ENCODE peak calls at places on chromosomes 6 and 20, in four cellular contexts. E is body of pancreas, V is K562, U is A549. G is an unnamed sample.

GRCh38 chr6:16450821-16451220 is 212.4 kb downstream of the GMPR start:
- DNase-seq in V (no peak), U (no peak), E (no peak), G (no peak)

GRCh38 chr6:43733471-43734293 is 36.3 kb upstream of the VEGFA start:
- DNase-seq in E (no peak), U (no peak), V (no peak), G (no peak)

GRCh38 chr6:135796884-135797283 is 54.6 kb upstream of the PDE7B start:
- DNase-seq in E (no peak), U (no peak), V (no peak), G (peak)

GRCh38 chr20:19430641-19431307 is 218.3 kb downstream of the SLC24A3 start:
- DNase-seq in V (no peak), U (no peak), E (no peak), G (no peak)

GRCh38 chr6:148203970-148204369 is 138.7 kb upstream of the SASH1 start:
- DNase-seq in E (peak), V (no peak), U (no peak), G (no peak)

GRCh38 chr6:144400321-144400720 is 115.2 kb downstream of the UTRN start:
- DNase-seq in E (no peak), V (no peak), U (no peak), G (no peak)

GRCh38 chr20:64065973-64066341 is 3.0 kb downstream of the TCEA2 start:
- DNase-seq in V (peak), E (no peak), U (no peak), G (no peak)

GRCh38 chr6:165872311-165872710 is 209.3 kb upstream of the PDE10A start:
- DNase-seq in E (no peak), U (no peak), V (no peak), G (no peak)

GRCh38 chr6:39301606-39302005 is 12.6 kb downstream of the KCNK17 start:
- DNase-seq in U (no peak), V (peak), E (no peak), G (no peak)

GRCh38 chr20:49187330-49188100 is 619 bp downstream of the STAU1 start:
- DNase-seq in V (no peak), U (no peak), E (no peak), G (no peak)

GRCh38 chr6:14880717-14881116 is 365.2 kb upstream of the JARID2 start:
- DNase-seq in U (no peak), V (no peak), E (no peak), G (no peak)

GRCh38 chr6:116529466-116529969 is 16.0 kb downstream of the TRAPPC3L start:
- DNase-seq in E (no peak), V (no peak), U (no peak), G (no peak)

GRCh38 chr6:140205795-140206593 is 831.5 kb upstream of the CITED2 start:
- DNase-seq in E (no peak), V (no peak), U (no peak), G (no peak)

GRCh38 chr6:14674867-14675648 is 557.5 kb downstream of the CD83 start:
- DNase-seq in V (no peak), E (no peak), U (no peak), G (no peak)

GRCh38 chr6:7106752-7107577 is 796 bp upstream of the RREB1 start:
- DNase-seq in V (peak), E (peak), U (peak), G (no peak)
- H3K4me3 ChIP-seq in V (peak), E (peak), U (peak), G (peak)

GRCh38 chr20:35698298-35699126 is 640 bp downstream of the NFS1 start:
- DNase-seq in V (peak), E (no peak), U (peak), G (no peak)

GRCh38 chr20:35702051-35702823 is 3.0 kb downstream of the ROMO1 start:
- DNase-seq in E (no peak), U (no peak), V (no peak), G (no peak)

GRCh38 chr20:35699914-35700624 is 864 bp downstream of the ROMO1 start:
- DNase-seq in E (no peak), U (no peak), V (no peak), G (no peak)

GRCh38 chr20:35699127-35699913 is at the start of the genes NFS1 and ROMO1:
- DNase-seq in U (peak), E (peak), V (peak), G (peak)

GRCh38 chr20:35700625-35701148 is 1.5 kb downstream of the ROMO1 start:
- DNase-seq in U (peak), V (no peak), E (no peak), G (no peak)
- H3K4me3 ChIP-seq in U (peak), V (peak), E (no peak), G (peak)

GRCh38 chr6:32110632-32111031 is 1.5 kb upstream of the TNXB start:
- DNase-seq in U (no peak), E (no peak), V (no peak), G (no peak)
- H3K4me3 ChIP-seq in U (no peak), E (no peak), V (no peak), G (no peak)

DNA sequence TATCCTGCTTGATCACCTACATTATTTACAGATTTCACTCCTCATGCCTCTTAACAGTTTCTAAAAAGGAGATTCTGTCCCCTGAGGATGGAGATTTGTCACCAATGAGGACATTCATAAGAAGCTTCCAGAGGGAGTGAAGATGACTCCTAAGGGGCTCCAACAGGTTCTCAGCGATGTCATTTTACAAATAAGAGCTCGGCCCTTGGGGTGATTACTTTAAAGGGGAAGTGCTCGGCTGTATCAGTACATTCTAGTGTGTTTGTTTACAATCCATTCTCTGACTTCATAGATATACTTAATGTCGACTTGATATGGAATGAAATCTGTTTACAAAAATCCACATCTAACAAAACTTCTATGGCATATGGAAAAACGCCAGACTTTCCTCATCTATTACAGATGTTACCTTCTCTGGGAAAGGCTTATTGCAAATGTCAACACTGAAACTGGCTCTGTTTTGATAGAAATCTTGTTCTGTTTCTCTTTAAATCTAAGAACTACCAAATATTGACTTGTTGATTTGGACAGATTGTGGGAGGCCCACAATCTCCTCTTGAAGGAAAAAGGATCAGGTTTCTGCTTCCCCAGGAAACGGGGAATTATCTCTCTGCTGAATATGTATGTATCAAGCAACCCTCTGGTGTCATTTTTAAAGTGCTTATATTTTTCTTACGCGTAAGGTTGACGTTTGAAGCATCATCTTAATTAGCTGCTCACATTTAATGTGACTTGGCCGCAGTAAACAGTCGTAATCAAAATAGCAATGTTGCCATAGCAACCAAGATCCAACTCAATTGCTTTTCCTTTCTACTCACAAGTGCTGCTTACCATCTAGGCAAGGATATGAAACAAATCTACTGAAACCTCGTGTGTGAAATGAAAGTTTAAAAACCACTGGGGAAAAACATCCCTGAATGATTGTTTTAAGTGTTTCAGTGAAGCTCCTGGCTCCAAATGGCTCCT is 95.8 kb downstream of the SHLD1 start:
- DNase-seq in U (no peak), E (no peak), V (no peak), G (peak)
- H3K4me3 ChIP-seq in U (no peak), E (no peak), V (no peak), G (peak)

GRCh38 chr20:44810391-44811149 is at the start of gene RIMS4:
- DNase-seq in E (no peak), U (peak), V (no peak), G (no peak)
- H3K4me3 ChIP-seq in E (no peak), U (peak), V (no peak), G (peak)

GRCh38 chr6:12313992-12314589 is 23.9 kb downstream of the EDN1 start:
- DNase-seq in U (no peak), E (peak), V (no peak), G (no peak)
- H3K4me3 ChIP-seq in U (peak), E (no peak), V (no peak), G (no peak)

DNA sequence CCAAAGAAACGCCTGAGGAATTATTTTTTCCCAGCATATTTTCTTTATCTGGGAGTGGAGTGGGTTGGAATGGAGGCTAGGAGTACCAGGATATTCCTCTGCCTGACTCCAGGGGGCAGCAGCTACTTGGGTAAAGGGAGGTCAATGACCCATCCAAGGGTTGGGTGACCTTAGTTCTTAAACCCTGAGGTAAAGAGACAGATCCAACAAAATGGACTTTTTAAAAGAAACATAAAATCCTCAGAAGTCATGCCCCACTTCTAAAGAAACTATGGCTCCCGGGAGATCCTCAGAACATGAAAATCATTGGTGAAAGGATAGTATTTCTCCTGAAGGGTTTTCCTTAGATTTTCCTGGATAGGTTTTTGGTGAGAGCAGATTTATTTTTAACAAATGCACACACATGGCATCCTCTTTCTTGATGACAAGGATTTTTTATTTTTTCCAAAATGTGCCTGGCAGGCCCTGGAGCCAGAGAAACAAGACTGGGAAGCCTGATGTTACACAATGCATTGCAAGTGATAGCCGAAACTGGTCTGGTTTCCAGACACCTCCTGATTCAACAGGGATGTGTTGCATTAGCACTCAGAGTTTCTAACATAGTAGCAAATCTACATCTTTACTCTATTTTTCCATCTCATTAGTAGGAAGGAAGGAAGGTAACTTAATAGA is 240.9 kb upstream of the BTBD3 start:
- DNase-seq in E (peak), V (peak), U (peak), G (no peak)
- H3K4me3 ChIP-seq in E (no peak), V (no peak), U (no peak), G (no peak)

G was measured in LNCaP clone FGC.